ENCODE peak calls at places on chromosome 21, in four cellular contexts. J is GM13977, K is glutamatergic neuron, C is progenitor cell of endocrine pancreas. O is an unnamed sample.

GRCh38 chr21:31133243-31133830 is 95.1 kb upstream of the KRTAP19-8 start:
- DNase-seq in J (no peak), K (no peak), C (no peak), O (no peak)

GRCh38 chr21:45846373-45847160 is 135.0 kb upstream of the COL6A1 start:
- DNase-seq in J (no peak), K (peak), C (no peak), O (no peak)

GRCh38 chr21:28298251-28298672 is 694.4 kb downstream of the LTN1 start:
- DNase-seq in J (no peak), K (no peak), C (no peak), O (no peak)

GRCh38 chr21:15732996-15733329 is 3.2 kb downstream of the USP25 start:
- DNase-seq in J (no peak), K (no peak), C (no peak), O (no peak)

GRCh38 chr21:17989780-17990179 is 170.6 kb upstream of the C21orf91 start:
- DNase-seq in J (no peak), K (no peak), C (no peak), O (no peak)

GRCh38 chr21:40567511-40567910 is 279.4 kb downstream of the DSCAM start:
- DNase-seq in J (no peak), K (no peak), C (no peak), O (no peak)

GRCh38 chr21:40158356-40158755 is 291.1 kb downstream of the PCP4 start:
- DNase-seq in J (no peak), K (no peak), C (no peak), O (no peak)

GRCh38 chr21:31335957-31336738 is 7.9 kb downstream of the TIAM1 start:
- DNase-seq in J (no peak), K (no peak), C (no peak), O (no peak)

GRCh38 chr21:29961291-29962027 is 21.7 kb upstream of the GRIK1 start:
- DNase-seq in J (no peak), K (no peak), C (no peak), O (no peak)

GRCh38 chr21:45074048-45074817 is at the start of gene ADARB1:
- DNase-seq in J (peak), K (peak), C (peak), O (peak)

GRCh38 chr21:34544032-34544496 is 32.1 kb upstream of the KCNE1 start:
- DNase-seq in J (no peak), K (peak), C (peak), O (peak)

GRCh38 chr21:31204801-31205200 is 139.3 kb downstream of the TIAM1 start:
- DNase-seq in J (no peak), K (no peak), C (no peak), O (no peak)

GRCh38 chr21:46455575-46456385 is 2.9 kb upstream of the DIP2A start:
- DNase-seq in J (no peak), K (no peak), C (no peak), O (no peak)

GRCh38 chr21:39670741-39671140 is 58.0 kb downstream of the B3GALT5 start:
- DNase-seq in J (no peak), K (no peak), C (no peak), O (no peak)

GRCh38 chr21:40770435-40771055 is 76.4 kb downstream of the DSCAM start:
- DNase-seq in J (no peak), K (no peak), C (no peak), O (no peak)

GRCh38 chr21:33433001-33433400 is 29.8 kb downstream of the IFNGR2 start:
- DNase-seq in J (no peak), K (no peak), C (no peak), O (no peak)

GRCh38 chr21:14589855-14590563 is 43.9 kb upstream of the SAMSN1 start:
- DNase-seq in J (peak), K (no peak), C (no peak), O (no peak)

GRCh38 chr21:46006547-46007497 is 25.3 kb downstream of the COL6A1 start:
- DNase-seq in J (no peak), K (no peak), C (no peak), O (no peak)

GRCh38 chr21:16945580-16945979 is 567.3 kb upstream of the CXADR start:
- DNase-seq in J (no peak), K (no peak), C (no peak), O (no peak)

GRCh38 chr21:16942703-16943102 is 570.1 kb upstream of the CXADR start:
- DNase-seq in J (no peak), K (no peak), C (no peak), O (no peak)
- TF ChIP-seq CTCF in J (no peak), K (no peak), C (peak), O (peak)

GRCh38 chr21:43829575-43830119 is 35.4 kb upstream of the AGPAT3 start:
- DNase-seq in J (no peak), K (no peak), C (no peak), O (no peak)
- TF ChIP-seq CTCF in J (no peak), K (no peak), C (no peak), O (no peak)

DNA sequence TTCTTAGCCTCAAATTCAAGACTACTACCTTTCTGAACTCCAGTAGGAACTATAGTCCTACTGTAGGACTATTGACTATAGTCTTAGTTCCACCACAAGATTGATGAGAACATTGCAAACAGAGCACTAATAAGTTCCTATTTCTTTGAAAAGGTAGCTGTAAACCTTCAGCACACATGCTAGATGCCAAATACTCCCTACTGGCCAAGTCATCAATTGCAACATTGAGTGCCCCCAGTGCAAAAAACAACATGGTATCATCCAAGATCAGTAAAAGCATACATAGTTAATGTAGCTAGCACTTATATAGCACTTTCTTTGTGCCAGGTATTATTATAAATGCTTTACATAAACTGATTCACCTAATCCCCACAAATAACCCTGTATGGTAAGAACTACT is 99.8 kb downstream of the MRPL39 start:
- DNase-seq in J (no peak), K (no peak), C (no peak), O (no peak)
- TF ChIP-seq CTCF in J (peak), K (peak), C (no peak), O (no peak)

GRCh38 chr21:42112223-42112622 is 41.1 kb downstream of the UMODL1 start:
- DNase-seq in J (no peak), K (no peak), C (no peak), O (no peak)

GRCh38 chr21:42115136-42115683 is 44.1 kb downstream of the UMODL1 start:
- DNase-seq in J (no peak), K (no peak), C (no peak), O (no peak)

GRCh38 chr21:42114646-42115045 is 43.5 kb downstream of the UMODL1 start:
- DNase-seq in J (no peak), K (no peak), C (no peak), O (no peak)

GRCh38 chr21:42112857-42113256 is 41.7 kb downstream of the UMODL1 start:
- DNase-seq in J (no peak), K (no peak), C (no peak), O (no peak)

DNA sequence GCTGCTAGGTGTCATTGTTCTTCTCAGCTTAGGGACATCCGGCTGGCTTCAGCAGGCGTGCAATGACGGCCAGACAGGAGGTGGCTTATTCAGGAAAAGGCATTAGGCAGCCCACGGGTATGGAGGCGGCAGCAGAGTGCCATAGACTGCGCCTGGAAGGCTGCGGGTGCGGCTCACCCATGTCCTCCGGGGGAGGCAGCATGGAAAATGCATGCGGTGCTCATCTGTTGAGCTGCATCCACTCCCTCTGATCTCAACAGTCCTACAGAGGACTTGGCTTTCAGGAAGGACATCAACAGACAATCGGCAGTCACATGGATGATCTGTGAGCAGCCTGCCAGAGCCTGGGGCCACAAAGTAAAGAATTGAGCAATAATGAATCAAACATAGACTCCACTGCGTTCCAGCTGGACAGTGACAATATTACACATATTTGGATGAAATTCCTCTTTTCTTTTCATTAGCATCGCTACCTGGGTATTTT is 42.9 kb downstream of the UMODL1 start:
- DNase-seq in J (no peak), K (no peak), C (no peak), O (no peak)
- TF ChIP-seq CTCF in J (no peak), K (no peak), C (no peak), O (peak)

GRCh38 chr21:37396855-37397254 is 30.3 kb downstream of the DYRK1A start:
- DNase-seq in J (no peak), K (no peak), C (no peak), O (no peak)
- TF ChIP-seq CTCF in J (no peak), K (no peak), C (no peak), O (no peak)

O was measured in neural crest cell.